ENCODE peak calls at places on chromosomes 4 and X, in five cellular contexts. One of them, this sample, is unnamed. For H3K4me1, the result is how much of the 10 kb centered on the place peaks cover.

GRCh38 chr4:1489639-1489995 is 83.4 kb upstream of the NKX1-1 start:
- DNase-seq in sigmoid colon: peak
- DNase-seq in left ventricle myocardium inferior: no peak
- DNase-seq in PC-3: no peak
- DNase-seq in CD4-positive, CD25-positive, alpha-beta regulatory T cell: no peak
- DNase-seq in this sample: no peak

GRCh38 chrX:386239-386767 is 404 bp downstream of the PPP2R3B start:
- DNase-seq in sigmoid colon: no peak
- DNase-seq in left ventricle myocardium inferior: no peak
- DNase-seq in PC-3: no peak
- DNase-seq in CD4-positive, CD25-positive, alpha-beta regulatory T cell: no peak
- DNase-seq in this sample: no peak

GRCh38 chrX:8323356-8323755 is 141.3 kb upstream of the VCX3B start:
- DNase-seq in sigmoid colon: no peak
- DNase-seq in left ventricle myocardium inferior: no peak
- DNase-seq in PC-3: peak
- DNase-seq in CD4-positive, CD25-positive, alpha-beta regulatory T cell: no peak
- DNase-seq in this sample: no peak

GRCh38 chrX:19372170-19373033 is 28.7 kb downstream of the PDHA1 start:
- DNase-seq in sigmoid colon: peak
- DNase-seq in left ventricle myocardium inferior: peak
- DNase-seq in PC-3: peak
- DNase-seq in CD4-positive, CD25-positive, alpha-beta regulatory T cell: peak
- DNase-seq in this sample: peak

GRCh38 chrX:74280759-74281158 is 23.2 kb upstream of the ZCCHC13 start:
- DNase-seq in sigmoid colon: no peak
- DNase-seq in left ventricle myocardium inferior: no peak
- DNase-seq in PC-3: no peak
- DNase-seq in CD4-positive, CD25-positive, alpha-beta regulatory T cell: no peak
- DNase-seq in this sample: no peak

GRCh38 chrX:42615161-42615563 is 162.8 kb downstream of the PPP1R2C start:
- DNase-seq in sigmoid colon: no peak
- DNase-seq in left ventricle myocardium inferior: no peak
- DNase-seq in PC-3: peak
- DNase-seq in CD4-positive, CD25-positive, alpha-beta regulatory T cell: peak
- DNase-seq in this sample: peak

GRCh38 chrX:9326369-9326768 is 138.5 kb upstream of the TBL1X start:
- DNase-seq in sigmoid colon: no peak
- DNase-seq in left ventricle myocardium inferior: no peak
- DNase-seq in PC-3: no peak
- DNase-seq in CD4-positive, CD25-positive, alpha-beta regulatory T cell: no peak
- DNase-seq in this sample: no peak

GRCh38 chr4:78954048-78954666 is 14.9 kb upstream of the PAQR3 start:
- DNase-seq in sigmoid colon: no peak
- DNase-seq in left ventricle myocardium inferior: no peak
- DNase-seq in PC-3: peak
- DNase-seq in CD4-positive, CD25-positive, alpha-beta regulatory T cell: no peak
- DNase-seq in this sample: no peak

GRCh38 chr4:159779716-159780115 is 676.8 kb downstream of the RAPGEF2 start:
- DNase-seq in sigmoid colon: no peak
- DNase-seq in left ventricle myocardium inferior: no peak
- DNase-seq in PC-3: no peak
- DNase-seq in CD4-positive, CD25-positive, alpha-beta regulatory T cell: no peak
- DNase-seq in this sample: no peak

GRCh38 chr4:8834681-8835220 is 36.9 kb downstream of the HMX1 start:
- DNase-seq in sigmoid colon: peak
- DNase-seq in left ventricle myocardium inferior: no peak
- DNase-seq in PC-3: no peak
- DNase-seq in CD4-positive, CD25-positive, alpha-beta regulatory T cell: no peak
- DNase-seq in this sample: no peak

GRCh38 chr4:64584125-64584524 is 174.9 kb upstream of the TECRL start:
- DNase-seq in sigmoid colon: no peak
- DNase-seq in left ventricle myocardium inferior: no peak
- DNase-seq in PC-3: no peak
- DNase-seq in CD4-positive, CD25-positive, alpha-beta regulatory T cell: no peak
- DNase-seq in this sample: no peak

GRCh38 chr4:182600093-182600492 is 317.1 kb downstream of the DCTD start:
- DNase-seq in sigmoid colon: no peak
- DNase-seq in left ventricle myocardium inferior: no peak
- DNase-seq in PC-3: no peak
- DNase-seq in CD4-positive, CD25-positive, alpha-beta regulatory T cell: no peak
- DNase-seq in this sample: no peak

GRCh38 chr4:41797260-41797659 is 48.7 kb upstream of the PHOX2B start:
- DNase-seq in sigmoid colon: no peak
- DNase-seq in left ventricle myocardium inferior: no peak
- DNase-seq in PC-3: no peak
- DNase-seq in CD4-positive, CD25-positive, alpha-beta regulatory T cell: no peak
- DNase-seq in this sample: no peak
- H3K4me3 ChIP-seq in sigmoid colon: no peak
- H3K4me3 ChIP-seq in left ventricle myocardium inferior: no peak
- H3K4me3 ChIP-seq in PC-3: no peak
- H3K4me3 ChIP-seq in CD4-positive, CD25-positive, alpha-beta regulatory T cell: no peak
- H3K4me3 ChIP-seq in this sample: no peak

DNA sequence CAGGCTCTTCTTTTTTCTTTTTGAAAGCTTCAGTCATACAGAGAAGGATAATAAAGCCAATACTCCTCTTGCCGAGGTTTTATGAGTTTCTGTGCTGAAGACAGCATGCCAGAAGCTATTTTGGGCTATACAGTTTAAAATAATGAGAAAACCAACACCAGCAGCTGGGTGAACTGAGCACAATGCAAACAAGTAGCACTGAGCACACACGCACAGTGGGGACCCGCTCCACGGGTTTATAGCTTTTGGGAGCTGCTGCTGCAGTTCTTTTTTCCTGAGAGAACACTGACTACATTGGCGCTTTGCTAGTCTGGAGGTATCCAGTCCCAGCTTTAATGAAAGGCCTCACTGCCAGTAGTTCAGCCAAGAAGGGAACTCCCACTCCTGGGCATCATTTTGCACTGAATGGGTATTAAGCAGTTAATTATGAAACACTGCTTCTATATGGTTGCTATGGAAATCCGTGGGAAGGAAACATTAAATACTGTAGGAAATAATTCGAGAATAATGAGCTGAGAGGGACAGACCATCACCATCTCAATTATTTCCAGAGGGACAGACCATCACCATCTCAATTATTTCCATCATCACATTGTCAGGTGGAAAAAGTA is 184.4 kb upstream of the CTSO start:
- DNase-seq in sigmoid colon: no peak
- DNase-seq in left ventricle myocardium inferior: no peak
- DNase-seq in PC-3: no peak
- DNase-seq in CD4-positive, CD25-positive, alpha-beta regulatory T cell: no peak
- DNase-seq in this sample: no peak
- H3K27ac ChIP-seq in sigmoid colon: peak
- H3K27ac ChIP-seq in left ventricle myocardium inferior: no peak
- H3K27ac ChIP-seq in PC-3: no peak
- H3K27ac ChIP-seq in CD4-positive, CD25-positive, alpha-beta regulatory T cell: no peak
- H3K27ac ChIP-seq in this sample: no peak

GRCh38 chr4:3115637-3116300 is 41.3 kb downstream of the HTT start:
- DNase-seq in sigmoid colon: no peak
- DNase-seq in left ventricle myocardium inferior: no peak
- DNase-seq in PC-3: no peak
- DNase-seq in CD4-positive, CD25-positive, alpha-beta regulatory T cell: no peak
- DNase-seq in this sample: no peak
- H3K4me1 ChIP-seq in sigmoid colon: under half
- H3K4me1 ChIP-seq in left ventricle myocardium inferior: under half
- H3K4me1 ChIP-seq in PC-3: under half
- H3K4me1 ChIP-seq in CD4-positive, CD25-positive, alpha-beta regulatory T cell: under half
- H3K4me1 ChIP-seq in this sample: under half

DNA sequence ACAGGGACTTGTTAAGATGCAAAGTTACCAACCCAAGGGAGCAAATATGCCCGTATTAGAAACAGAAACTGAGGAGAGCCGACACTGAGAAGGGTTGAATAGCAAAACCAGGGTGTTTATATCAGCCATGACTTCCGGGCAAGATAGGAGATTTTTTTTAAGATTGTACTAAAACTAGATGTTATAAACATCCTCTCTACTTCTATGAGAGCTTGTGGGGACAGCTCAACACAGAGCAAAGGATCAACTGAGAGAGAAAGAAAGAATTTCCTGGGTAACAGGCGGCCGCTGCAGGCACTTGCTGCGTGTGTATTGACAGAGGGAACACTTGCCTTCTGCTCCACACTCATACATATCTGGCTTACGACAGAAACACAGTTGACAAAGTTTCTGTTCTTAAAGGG is 49.1 kb upstream of the FBXW7 start:
- DNase-seq in sigmoid colon: no peak
- DNase-seq in left ventricle myocardium inferior: no peak
- DNase-seq in PC-3: no peak
- DNase-seq in CD4-positive, CD25-positive, alpha-beta regulatory T cell: peak
- DNase-seq in this sample: peak
- H3K4me3 ChIP-seq in sigmoid colon: peak
- H3K4me3 ChIP-seq in left ventricle myocardium inferior: no peak
- H3K4me3 ChIP-seq in PC-3: no peak
- H3K4me3 ChIP-seq in CD4-positive, CD25-positive, alpha-beta regulatory T cell: peak
- H3K4me3 ChIP-seq in this sample: no peak

GRCh38 chrX:15298201-15298600 is 17.2 kb downstream of the ASB11 start:
- DNase-seq in sigmoid colon: no peak
- DNase-seq in left ventricle myocardium inferior: no peak
- DNase-seq in PC-3: no peak
- DNase-seq in CD4-positive, CD25-positive, alpha-beta regulatory T cell: no peak
- DNase-seq in this sample: no peak
- H3K27ac ChIP-seq in sigmoid colon: no peak
- H3K27ac ChIP-seq in left ventricle myocardium inferior: peak
- H3K27ac ChIP-seq in PC-3: no peak
- H3K27ac ChIP-seq in CD4-positive, CD25-positive, alpha-beta regulatory T cell: no peak
- H3K27ac ChIP-seq in this sample: no peak

GRCh38 chr4:53899544-53900274 is 164.7 kb downstream of the CHIC2 start:
- DNase-seq in sigmoid colon: no peak
- DNase-seq in left ventricle myocardium inferior: no peak
- DNase-seq in PC-3: no peak
- DNase-seq in CD4-positive, CD25-positive, alpha-beta regulatory T cell: no peak
- DNase-seq in this sample: no peak
- H3K4me1 ChIP-seq in sigmoid colon: under half
- H3K4me1 ChIP-seq in left ventricle myocardium inferior: under half
- H3K4me1 ChIP-seq in PC-3: under half
- H3K4me1 ChIP-seq in CD4-positive, CD25-positive, alpha-beta regulatory T cell: under half
- H3K4me1 ChIP-seq in this sample: under half